ENCODE peak calls at places on chromosomes 7 and 10, in seven cellular contexts. One of them, this sample, is unnamed. For H3K4me1, the result is how much of the 10 kb centered on the place peaks cover.

GRCh38 chr10:124025152-124025551 is 68.2 kb downstream of the CHST15 start:
- DNase-seq in A549: no peak
- DNase-seq in esophagus muscularis mucosa: no peak
- DNase-seq in body of pancreas: no peak
- DNase-seq in HCT116: no peak
- DNase-seq in gastrocnemius medialis: no peak
- DNase-seq in IMR-90: no peak
- DNase-seq in this sample: no peak

GRCh38 chr10:73246322-73246782 is 703 bp downstream of the DNAJC9 start:
- DNase-seq in A549: no peak
- DNase-seq in esophagus muscularis mucosa: no peak
- DNase-seq in HCT116: no peak
- DNase-seq in IMR-90: no peak
- DNase-seq in body of pancreas: no peak
- DNase-seq in gastrocnemius medialis: no peak
- DNase-seq in this sample: no peak

GRCh38 chr10:5446390-5446926 is 34.1 kb downstream of the NET1 start:
- DNase-seq in A549: peak
- DNase-seq in esophagus muscularis mucosa: peak
- DNase-seq in gastrocnemius medialis: peak
- DNase-seq in HCT116: peak
- DNase-seq in body of pancreas: peak
- DNase-seq in IMR-90: peak
- DNase-seq in this sample: peak

GRCh38 chr10:125017547-125018298 is 75.8 kb downstream of the ZRANB1 start:
- DNase-seq in IMR-90: no peak
- DNase-seq in body of pancreas: no peak
- DNase-seq in A549: no peak
- DNase-seq in HCT116: no peak
- DNase-seq in gastrocnemius medialis: no peak
- DNase-seq in esophagus muscularis mucosa: no peak
- DNase-seq in this sample: peak

GRCh38 chr7:17520941-17521340 is 222.5 kb downstream of the AHR start:
- DNase-seq in gastrocnemius medialis: no peak
- DNase-seq in IMR-90: peak
- DNase-seq in HCT116: no peak
- DNase-seq in esophagus muscularis mucosa: no peak
- DNase-seq in A549: no peak
- DNase-seq in body of pancreas: no peak
- DNase-seq in this sample: no peak

GRCh38 chr10:63886281-63887025 is 365.3 kb downstream of the REEP3 start:
- DNase-seq in body of pancreas: no peak
- DNase-seq in HCT116: no peak
- DNase-seq in A549: no peak
- DNase-seq in gastrocnemius medialis: no peak
- DNase-seq in IMR-90: no peak
- DNase-seq in esophagus muscularis mucosa: no peak
- DNase-seq in this sample: no peak

GRCh38 chr10:121099601-121100000 is 248.4 kb downstream of the WDR11 start:
- DNase-seq in HCT116: no peak
- DNase-seq in esophagus muscularis mucosa: no peak
- DNase-seq in A549: no peak
- DNase-seq in body of pancreas: no peak
- DNase-seq in IMR-90: no peak
- DNase-seq in gastrocnemius medialis: no peak
- DNase-seq in this sample: no peak

GRCh38 chr7:81190997-81191747 is 272.3 kb upstream of the SEMA3C start:
- DNase-seq in IMR-90: peak
- DNase-seq in A549: peak
- DNase-seq in body of pancreas: no peak
- DNase-seq in esophagus muscularis mucosa: no peak
- DNase-seq in gastrocnemius medialis: no peak
- DNase-seq in HCT116: peak
- DNase-seq in this sample: peak

GRCh38 chr7:123327661-123328060 is 127.9 kb upstream of the SLC13A1 start:
- DNase-seq in HCT116: no peak
- DNase-seq in esophagus muscularis mucosa: no peak
- DNase-seq in gastrocnemius medialis: no peak
- DNase-seq in A549: no peak
- DNase-seq in IMR-90: no peak
- DNase-seq in body of pancreas: no peak
- DNase-seq in this sample: no peak

GRCh38 chr10:15237351-15237750 is 68.9 kb upstream of the NMT2 start:
- DNase-seq in IMR-90: peak
- DNase-seq in gastrocnemius medialis: no peak
- DNase-seq in body of pancreas: peak
- DNase-seq in A549: peak
- DNase-seq in HCT116: no peak
- DNase-seq in esophagus muscularis mucosa: no peak
- DNase-seq in this sample: no peak

GRCh38 chr7:85156661-85157213 is 30.1 kb downstream of the SEMA3D start:
- DNase-seq in IMR-90: no peak
- DNase-seq in body of pancreas: no peak
- DNase-seq in gastrocnemius medialis: no peak
- DNase-seq in A549: no peak
- DNase-seq in HCT116: no peak
- DNase-seq in esophagus muscularis mucosa: no peak
- DNase-seq in this sample: no peak

GRCh38 chr10:75189266-75190096 is 21.1 kb upstream of the VDAC2 start:
- DNase-seq in esophagus muscularis mucosa: no peak
- DNase-seq in IMR-90: no peak
- DNase-seq in HCT116: no peak
- DNase-seq in A549: no peak
- DNase-seq in gastrocnemius medialis: no peak
- DNase-seq in body of pancreas: no peak
- DNase-seq in this sample: no peak

GRCh38 chr10:2202401-2202800 is 465.1 kb upstream of the ADARB2 start:
- DNase-seq in gastrocnemius medialis: no peak
- DNase-seq in HCT116: no peak
- DNase-seq in esophagus muscularis mucosa: no peak
- DNase-seq in A549: no peak
- DNase-seq in IMR-90: no peak
- DNase-seq in body of pancreas: no peak
- DNase-seq in this sample: no peak

GRCh38 chr7:84612976-84613375 is 418.4 kb upstream of the SEMA3A start:
- DNase-seq in esophagus muscularis mucosa: no peak
- DNase-seq in gastrocnemius medialis: no peak
- DNase-seq in IMR-90: no peak
- DNase-seq in HCT116: no peak
- DNase-seq in body of pancreas: no peak
- DNase-seq in A549: no peak
- DNase-seq in this sample: no peak

GRCh38 chr10:24457661-24458318 is 248.9 kb downstream of the KIAA1217 start:
- DNase-seq in IMR-90: no peak
- DNase-seq in body of pancreas: no peak
- DNase-seq in HCT116: no peak
- DNase-seq in A549: peak
- DNase-seq in gastrocnemius medialis: no peak
- DNase-seq in esophagus muscularis mucosa: no peak
- DNase-seq in this sample: no peak

GRCh38 chr7:105228555-105228954 is 160.2 kb downstream of the SRPK2 start:
- DNase-seq in A549: no peak
- DNase-seq in body of pancreas: no peak
- DNase-seq in HCT116: no peak
- DNase-seq in gastrocnemius medialis: no peak
- DNase-seq in IMR-90: no peak
- DNase-seq in esophagus muscularis mucosa: no peak
- DNase-seq in this sample: no peak

GRCh38 chr7:105229641-105230040 is 159.1 kb downstream of the SRPK2 start:
- DNase-seq in body of pancreas: no peak
- DNase-seq in HCT116: no peak
- DNase-seq in IMR-90: peak
- DNase-seq in esophagus muscularis mucosa: no peak
- DNase-seq in A549: no peak
- DNase-seq in gastrocnemius medialis: no peak
- DNase-seq in this sample: no peak

GRCh38 chr7:105230486-105230885 is 158.2 kb downstream of the SRPK2 start:
- DNase-seq in gastrocnemius medialis: no peak
- DNase-seq in A549: no peak
- DNase-seq in HCT116: no peak
- DNase-seq in body of pancreas: no peak
- DNase-seq in IMR-90: no peak
- DNase-seq in esophagus muscularis mucosa: no peak
- DNase-seq in this sample: no peak

GRCh38 chr7:105224884-105225651 is 163.7 kb downstream of the SRPK2 start:
- DNase-seq in HCT116: peak
- DNase-seq in esophagus muscularis mucosa: no peak
- DNase-seq in IMR-90: peak
- DNase-seq in A549: peak
- DNase-seq in gastrocnemius medialis: no peak
- DNase-seq in body of pancreas: no peak
- DNase-seq in this sample: no peak

GRCh38 chr7:105227391-105227790 is 161.3 kb downstream of the SRPK2 start:
- DNase-seq in gastrocnemius medialis: no peak
- DNase-seq in body of pancreas: no peak
- DNase-seq in A549: no peak
- DNase-seq in IMR-90: no peak
- DNase-seq in esophagus muscularis mucosa: no peak
- DNase-seq in HCT116: no peak
- DNase-seq in this sample: no peak
- TF ChIP-seq POLR2A in gastrocnemius medialis: no peak
- TF ChIP-seq POLR2A in body of pancreas: no peak
- TF ChIP-seq POLR2A in A549: no peak
- TF ChIP-seq POLR2A in IMR-90: no peak
- TF ChIP-seq POLR2A in esophagus muscularis mucosa: no peak
- TF ChIP-seq POLR2A in HCT116: no peak
- TF ChIP-seq POLR2A in this sample: no peak

GRCh38 chr7:2800923-2801682 is 43.0 kb downstream of the GNA12 start:
- DNase-seq in HCT116: no peak
- DNase-seq in gastrocnemius medialis: no peak
- DNase-seq in body of pancreas: peak
- DNase-seq in IMR-90: peak
- DNase-seq in A549: no peak
- DNase-seq in esophagus muscularis mucosa: no peak
- DNase-seq in this sample: peak

GRCh38 chr7:2798669-2799068 is 45.4 kb downstream of the GNA12 start:
- DNase-seq in A549: no peak
- DNase-seq in esophagus muscularis mucosa: no peak
- DNase-seq in HCT116: no peak
- DNase-seq in gastrocnemius medialis: no peak
- DNase-seq in body of pancreas: no peak
- DNase-seq in IMR-90: no peak
- DNase-seq in this sample: no peak

GRCh38 chr7:2796358-2797352 is 47.5 kb downstream of the GNA12 start:
- DNase-seq in A549: no peak
- DNase-seq in IMR-90: peak
- DNase-seq in esophagus muscularis mucosa: no peak
- DNase-seq in HCT116: no peak
- DNase-seq in gastrocnemius medialis: peak
- DNase-seq in body of pancreas: no peak
- DNase-seq in this sample: peak

GRCh38 chr7:2800220-2800922 is 43.7 kb downstream of the GNA12 start:
- DNase-seq in IMR-90: no peak
- DNase-seq in esophagus muscularis mucosa: no peak
- DNase-seq in body of pancreas: no peak
- DNase-seq in gastrocnemius medialis: no peak
- DNase-seq in A549: no peak
- DNase-seq in HCT116: no peak
- DNase-seq in this sample: no peak

DNA sequence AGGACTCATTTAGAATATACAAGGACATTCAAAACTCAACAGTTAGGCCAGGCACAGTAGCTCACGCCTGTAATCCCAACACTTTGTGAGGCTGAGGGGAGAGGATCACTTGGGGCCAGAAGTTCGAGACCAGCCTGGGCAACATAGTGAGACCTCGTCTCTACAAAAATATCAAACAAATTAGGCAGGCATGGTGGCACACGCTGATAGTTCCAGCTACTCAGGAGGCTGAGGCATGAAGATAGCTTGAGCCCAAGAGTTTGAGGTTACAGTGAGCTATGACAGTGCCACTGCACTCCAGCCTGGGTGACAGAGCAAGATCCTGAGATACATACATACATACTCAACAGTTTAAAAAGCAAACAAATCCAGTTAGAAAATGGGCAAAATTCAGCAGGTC is 44.9 kb downstream of the GNA12 start:
- DNase-seq in HCT116: no peak
- DNase-seq in body of pancreas: no peak
- DNase-seq in A549: no peak
- DNase-seq in IMR-90: no peak
- DNase-seq in esophagus muscularis mucosa: no peak
- DNase-seq in gastrocnemius medialis: no peak
- DNase-seq in this sample: no peak
- H3K4me1 ChIP-seq in HCT116: under half
- H3K4me1 ChIP-seq in body of pancreas: under half
- H3K4me1 ChIP-seq in A549: under half
- H3K4me1 ChIP-seq in IMR-90: under half
- H3K4me1 ChIP-seq in esophagus muscularis mucosa: under half
- H3K4me1 ChIP-seq in gastrocnemius medialis: under half
- H3K4me1 ChIP-seq in this sample: half or more

DNA sequence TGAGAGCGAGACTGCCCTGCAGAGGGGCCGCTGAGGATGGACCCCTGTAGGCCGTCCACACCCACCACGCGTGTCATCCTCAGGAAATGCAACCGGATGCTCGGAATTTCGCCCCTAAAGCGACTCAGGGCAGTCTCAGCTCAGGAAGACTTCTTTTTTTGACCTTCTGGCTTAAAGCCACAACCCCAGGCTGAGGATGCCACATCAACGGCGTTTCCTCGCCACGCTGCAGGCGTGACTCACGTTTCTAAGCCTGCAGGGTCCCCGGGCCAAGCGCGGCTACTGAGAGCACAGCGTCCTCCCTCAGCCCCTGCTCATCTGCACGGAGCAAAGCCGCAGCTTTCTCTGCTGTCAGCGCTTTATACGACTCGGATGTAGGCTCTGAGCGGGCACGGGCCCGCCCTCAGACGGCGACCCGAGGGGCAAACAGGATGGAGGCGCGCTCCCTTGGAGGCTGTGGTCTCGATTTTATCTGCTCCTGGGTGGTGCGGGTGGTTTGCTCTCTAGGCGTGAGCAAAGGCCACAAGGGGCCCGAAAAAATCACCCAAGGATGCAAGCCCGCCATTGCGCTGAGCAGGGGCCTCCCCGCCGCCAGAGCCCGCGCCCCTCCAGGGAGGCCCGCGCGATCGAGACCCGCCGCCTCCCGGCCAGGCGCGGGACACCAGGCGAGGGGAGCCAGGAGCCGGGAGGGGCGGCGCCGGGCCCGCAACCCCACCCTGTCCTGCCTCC is 726 bp upstream of the INSIG1 start:
- DNase-seq in body of pancreas: peak
- DNase-seq in esophagus muscularis mucosa: no peak
- DNase-seq in gastrocnemius medialis: peak
- DNase-seq in IMR-90: peak
- DNase-seq in A549: peak
- DNase-seq in HCT116: no peak
- DNase-seq in this sample: peak
- TF ChIP-seq POLR2A in body of pancreas: peak
- TF ChIP-seq POLR2A in esophagus muscularis mucosa: no peak
- TF ChIP-seq POLR2A in gastrocnemius medialis: no peak
- TF ChIP-seq POLR2A in IMR-90: peak
- TF ChIP-seq POLR2A in A549: no peak
- TF ChIP-seq POLR2A in HCT116: no peak
- TF ChIP-seq POLR2A in this sample: no peak

DNA sequence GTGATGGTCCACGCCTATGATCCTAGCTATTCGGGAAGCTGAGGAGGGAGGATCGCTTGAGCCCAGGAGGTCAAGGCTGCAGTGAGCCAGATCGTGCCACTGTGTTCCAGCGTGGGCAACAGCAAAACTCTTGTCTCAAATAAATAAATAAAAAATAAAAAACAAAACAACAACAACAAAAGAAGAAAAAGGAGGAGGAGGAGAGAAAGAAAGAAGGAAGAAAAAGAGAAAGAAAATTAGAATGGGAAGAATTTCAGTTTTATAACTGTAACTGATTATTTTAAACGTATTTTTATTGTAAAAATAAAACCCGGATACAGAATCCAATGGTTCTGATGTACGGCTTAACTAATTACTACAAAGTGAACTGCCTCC is 37.2 kb upstream of the PSAP start:
- DNase-seq in A549: no peak
- DNase-seq in body of pancreas: no peak
- DNase-seq in IMR-90: no peak
- DNase-seq in esophagus muscularis mucosa: no peak
- DNase-seq in gastrocnemius medialis: no peak
- DNase-seq in HCT116: no peak
- DNase-seq in this sample: no peak
- H3K4me1 ChIP-seq in A549: under half
- H3K4me1 ChIP-seq in body of pancreas: under half
- H3K4me1 ChIP-seq in IMR-90: under half
- H3K4me1 ChIP-seq in esophagus muscularis mucosa: under half
- H3K4me1 ChIP-seq in gastrocnemius medialis: under half
- H3K4me1 ChIP-seq in HCT116: under half
- H3K4me1 ChIP-seq in this sample: under half